ENCODE peak calls at places on chromosomes 6 and 20, in four cellular contexts. Y, C, S and K are unnamed samples.

GRCh38 chr20:38874460-38875169 is 51.6 kb upstream of the FAM83D start:
- DNase-seq in Y (peak; percentile 37), C (no peak), S (no peak), K (no peak)

GRCh38 chr6:31128093-31128676 is 7.9 kb upstream of the CDSN start:
- DNase-seq in Y (no peak), C (no peak), S (peak; percentile 65), K (peak; percentile 83)

GRCh38 chr6:160347259-160348208 is 644 bp upstream of the SLC22A3 start:
- DNase-seq in Y (no peak), C (peak; percentile 48), S (peak; percentile 59), K (no peak)

GRCh38 chr20:21017381-21018085 is 88.6 kb downstream of the LINC00237 start:
- DNase-seq in Y (no peak), C (no peak), S (no peak), K (no peak)

GRCh38 chr20:36975085-36975829 is 23.7 kb upstream of the SAMHD1 start:
- DNase-seq in Y (no peak), C (no peak), S (no peak), K (no peak)

GRCh38 chr20:1535420-1536175 is 21.9 kb downstream of the SIRPD start:
- DNase-seq in Y (no peak), C (no peak), S (no peak), K (no peak)

GRCh38 chr6:111207141-111207858 is 120.0 kb downstream of the SLC16A10 start:
- DNase-seq in Y (no peak), C (no peak), S (no peak), K (no peak)

GRCh38 chr6:169051371-169051770 is 202.3 kb downstream of the THBS2 start:
- DNase-seq in Y (no peak), C (no peak), S (no peak), K (no peak)

GRCh38 chr6:53373638-53374037 is 24.9 kb upstream of the ELOVL5 start:
- DNase-seq in Y (no peak), C (no peak), S (no peak), K (no peak)

GRCh38 chr6:126372626-126373025 is 32.7 kb downstream of the CENPW start:
- DNase-seq in Y (no peak), C (no peak), S (no peak), K (no peak)

GRCh38 chr6:147970970-147971369 is 371.7 kb upstream of the SASH1 start:
- DNase-seq in Y (no peak), C (no peak), S (no peak), K (no peak)

GRCh38 chr6:159074120-159074684 is 29.4 kb upstream of the TAGAP start:
- DNase-seq in Y (no peak), C (no peak), S (no peak), K (no peak)

GRCh38 chr20:47551240-47551639 is 49.6 kb downstream of the NCOA3 start:
- DNase-seq in Y (no peak), C (no peak), S (no peak), K (no peak)

GRCh38 chr6:105560611-105561066 is 157.8 kb upstream of the PREP start:
- DNase-seq in Y (no peak), C (no peak), S (no peak), K (no peak)

GRCh38 chr6:8481727-8482126 is 46.4 kb upstream of the SLC35B3 start:
- DNase-seq in Y (no peak), C (no peak), S (no peak), K (no peak)

GRCh38 chr6:90701146-90701781 is 114.4 kb upstream of the MAP3K7 start:
- DNase-seq in Y (no peak), C (no peak), S (no peak), K (no peak)

GRCh38 chr20:57374931-57375651 is 16.1 kb upstream of the RBM38 start:
- DNase-seq in Y (peak; percentile 66), C (no peak), S (peak; percentile 62), K (no peak)

GRCh38 chr6:138833819-138834539 is 38.1 kb downstream of the ECT2L start:
- DNase-seq in Y (no peak), C (no peak), S (no peak), K (no peak)

GRCh38 chr6:19896580-19897010 is 59.4 kb downstream of the ID4 start:
- DNase-seq in Y (no peak), C (no peak), S (no peak), K (no peak)

DNA sequence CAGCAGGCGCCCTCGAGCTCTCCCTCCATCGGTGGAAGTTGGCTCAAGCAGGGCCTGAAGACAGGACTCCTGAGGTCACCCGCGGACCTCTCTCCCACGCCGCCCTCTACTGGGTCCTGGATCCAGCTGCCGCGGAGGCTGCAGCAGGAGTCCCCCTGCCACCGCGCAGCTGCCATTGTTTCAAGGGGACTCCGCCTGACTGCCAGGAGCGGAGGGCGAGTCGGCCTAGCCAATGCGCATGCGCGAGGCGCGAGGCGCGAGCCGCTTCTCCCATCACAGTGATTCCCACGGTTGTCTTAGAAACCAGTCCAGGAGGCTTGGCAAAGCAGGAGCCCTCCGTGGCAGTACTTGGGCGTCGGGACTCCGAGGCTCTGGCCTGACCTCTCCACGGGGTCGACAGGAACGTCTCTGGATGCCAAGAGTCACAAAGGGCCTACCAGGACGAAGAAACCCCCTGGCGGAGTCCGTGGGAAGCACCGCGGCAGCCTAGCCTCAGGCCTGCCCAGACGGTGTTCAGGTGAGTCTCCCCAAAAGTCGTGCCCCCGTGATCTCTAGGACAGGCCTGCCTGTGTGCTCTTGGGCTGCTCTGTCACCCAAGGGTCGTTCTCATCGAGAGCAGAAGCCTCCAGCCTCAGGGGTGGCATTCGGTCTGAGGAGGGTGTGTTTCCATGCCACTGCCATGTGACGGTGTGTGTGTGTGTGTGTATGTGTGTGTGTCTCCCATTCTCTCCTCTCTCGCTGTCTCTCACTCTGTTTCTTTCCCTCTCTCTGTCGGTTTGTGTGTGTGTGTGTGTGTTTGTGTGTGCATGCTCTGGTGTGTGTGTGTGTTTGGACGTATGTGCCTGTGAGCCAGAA is 290.6 kb upstream of the ZNF337 start:
- DNase-seq in Y (peak; percentile 66), C (peak; percentile 89), S (peak; percentile 72), K (no peak)
- TF ChIP-seq CTCF in Y (no peak), C (peak; percentile 30), S (peak; percentile 11), K (no peak)

GRCh38 chr20:32764000-32764960 is 2.1 kb downstream of the DNMT3B start:
- DNase-seq in Y (no peak), C (no peak), S (no peak), K (no peak)

GRCh38 chr20:32761417-32761830 is 761 bp upstream of the DNMT3B start:
- DNase-seq in Y (no peak), C (no peak), S (no peak), K (no peak)

GRCh38 chr20:32761831-32762753 is at the start of gene DNMT3B:
- DNase-seq in Y (peak; percentile 83), C (peak; percentile 96), S (peak; percentile 87), K (peak; percentile 69)

GRCh38 chr20:32762754-32763201 is 593 bp downstream of the DNMT3B start:
- DNase-seq in Y (no peak), C (no peak), S (no peak), K (no peak)

GRCh38 chr20:32763202-32763999 is 1.2 kb downstream of the DNMT3B start:
- DNase-seq in Y (no peak), C (peak; percentile 84), S (no peak), K (no peak)
- TF ChIP-seq CTCF in Y (no peak), C (no peak), S (no peak), K (no peak)

GRCh38 chr6:3619201-3619600 is 132.3 kb downstream of the PXDC1 start:
- DNase-seq in Y (no peak), C (no peak), S (no peak), K (no peak)

GRCh38 chr6:3617681-3618299 is 133.7 kb downstream of the PXDC1 start:
- DNase-seq in Y (no peak), C (peak; percentile 63), S (no peak), K (no peak)

GRCh38 chr6:3617192-3617631 is 134.3 kb downstream of the PXDC1 start:
- DNase-seq in Y (no peak), C (no peak), S (no peak), K (no peak)

GRCh38 chr6:3619800-3620199 is 131.7 kb downstream of the PXDC1 start:
- DNase-seq in Y (no peak), C (no peak), S (no peak), K (no peak)

DNA sequence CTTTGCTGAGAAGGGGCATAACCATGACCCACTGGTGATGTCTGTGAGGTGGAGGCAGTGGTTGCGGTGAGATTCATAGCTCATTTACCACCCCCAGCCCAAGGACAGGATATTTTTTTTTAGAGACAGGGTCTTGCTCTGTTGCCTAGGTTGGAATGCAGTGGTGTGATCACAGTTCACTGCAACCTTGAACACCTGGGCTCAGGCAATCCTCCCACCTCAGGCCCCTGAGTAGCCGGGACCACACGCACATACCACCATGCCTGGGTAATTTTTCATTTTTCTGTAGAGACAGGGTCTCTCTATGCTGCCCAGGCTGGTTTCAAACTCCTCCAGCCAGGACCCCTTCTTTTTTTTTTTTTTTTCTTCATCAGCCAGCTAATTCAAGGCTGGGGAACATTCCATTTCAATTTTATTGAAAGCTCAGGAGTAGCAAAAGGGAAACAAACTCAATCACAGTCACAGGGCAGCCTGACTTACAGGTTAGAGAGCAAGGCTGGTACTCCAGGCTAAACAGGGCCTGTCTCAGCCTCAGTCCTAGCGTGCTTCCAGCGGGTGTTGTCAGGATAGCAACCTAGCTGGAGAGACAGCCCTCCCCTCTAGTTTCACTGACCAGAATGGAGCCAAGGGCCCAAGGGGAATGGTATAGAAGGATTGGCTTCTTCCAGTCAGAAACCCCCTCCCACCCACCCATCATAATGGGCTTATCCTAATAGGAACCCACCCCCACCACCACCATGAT is 133.0 kb downstream of the PXDC1 start:
- DNase-seq in Y (no peak), C (no peak), S (no peak), K (peak; percentile 30)
- TF ChIP-seq CTCF in Y (no peak), C (no peak), S (no peak), K (no peak)

DNA sequence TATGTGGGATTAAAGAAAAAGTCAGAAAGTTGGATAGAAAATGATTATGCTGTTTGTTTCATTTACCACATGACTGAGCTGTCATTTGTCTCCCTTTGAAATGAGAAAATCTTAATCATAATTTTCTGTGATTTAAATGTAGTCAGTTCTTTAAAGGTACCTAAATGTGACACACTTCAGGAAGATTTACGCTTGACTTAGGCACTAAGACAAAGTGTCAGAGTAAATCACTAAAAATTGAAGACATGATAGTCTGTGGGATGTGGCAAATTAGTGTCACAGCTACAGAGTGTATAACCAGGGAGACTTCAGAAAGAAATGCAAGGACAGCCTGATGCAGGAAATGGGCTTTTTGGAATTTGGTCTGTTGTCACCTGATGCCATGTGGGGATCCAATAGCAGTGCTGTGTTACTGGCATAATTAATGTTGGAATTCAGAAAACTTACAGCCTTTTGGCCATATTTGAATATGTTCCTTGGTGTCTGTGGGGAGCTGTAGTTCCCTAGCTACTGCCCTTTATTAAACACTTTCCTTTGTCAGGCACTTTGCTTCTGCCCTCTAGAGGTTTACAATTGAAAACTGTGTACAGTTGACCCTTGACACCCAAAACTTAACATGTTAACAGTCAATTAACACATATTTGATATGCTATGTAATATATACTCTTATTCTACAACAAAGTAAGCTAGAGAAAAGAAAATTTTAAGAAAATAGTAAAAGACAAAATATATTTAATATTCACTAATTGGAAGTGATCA is 493.8 kb downstream of the UTRN start:
- DNase-seq in Y (no peak), C (no peak), S (no peak), K (no peak)
- TF ChIP-seq CTCF in Y (no peak), C (no peak), S (no peak), K (no peak)